ENCODE peak calls at places on chromosomes 5 and 9, in ten cellular contexts. Q is SW 1271, E is HCT116, T is Caki2, A is Calu3, J is mesendoderm, W is NCI-H345, H is epithelial cell of esophagus, G is MCF 10A, Z is ovary. L is an unnamed sample.

GRCh38 chr5:124932791-124933600 is 186.6 kb upstream of the ZNF608 start:
- DNase-seq in Q (no peak), E (no peak), T (peak), A (no peak), J (no peak), W (no peak), H (no peak), G (peak), Z (no peak), L (no peak)

GRCh38 chr5:41787257-41787656 is 83.0 kb downstream of the OXCT1 start:
- DNase-seq in Q (no peak), E (no peak), T (no peak), A (no peak), J (peak), W (no peak), H (no peak), G (no peak), Z (no peak), L (no peak)

GRCh38 chr5:93252165-93252564 is 328.9 kb downstream of the NR2F1-AS1 start:
- DNase-seq in Q (peak), E (peak), T (no peak), A (peak), J (peak), W (no peak), H (no peak), G (no peak), Z (no peak), L (no peak)

GRCh38 chr5:5531371-5531770 is 108.9 kb downstream of the ICE1 start:
- DNase-seq in Q (no peak), E (no peak), T (no peak), A (no peak), J (no peak), W (no peak), H (no peak), G (no peak), Z (no peak), L (no peak)

GRCh38 chr5:162209005-162209605 is 141.5 kb downstream of the GABRG2 start:
- DNase-seq in Q (peak), E (peak), T (peak), A (no peak), J (peak), W (no peak), H (peak), G (peak), Z (no peak), L (no peak)

GRCh38 chr5:72525816-72526215 is 18.6 kb upstream of the ZNF366 start:
- DNase-seq in Q (no peak), E (no peak), T (no peak), A (no peak), J (peak), W (no peak), H (peak), G (peak), Z (no peak), L (no peak)

GRCh38 chr5:79695501-79695900 is 5.9 kb downstream of the CMYA5 start:
- DNase-seq in Q (no peak), E (no peak), T (no peak), A (no peak), J (no peak), W (no peak), H (no peak), G (no peak), Z (no peak), L (no peak)

GRCh38 chr5:95331358-95331757 is 46.5 kb upstream of the MCTP1 start:
- DNase-seq in Q (no peak), E (no peak), T (no peak), A (no peak), J (no peak), W (no peak), H (peak), G (peak), Z (no peak), L (no peak)

GRCh38 chr9:125701351-125701750 is 5.7 kb downstream of the MAPKAP1 start:
- DNase-seq in Q (peak), E (no peak), T (peak), A (no peak), J (peak), W (no peak), H (peak), G (peak), Z (no peak), L (no peak)

GRCh38 chr5:38563624-38564023 is 7.2 kb upstream of the LIFR start:
- DNase-seq in Q (no peak), E (no peak), T (peak), A (no peak), J (no peak), W (no peak), H (no peak), G (no peak), Z (no peak), L (no peak)

GRCh38 chr5:140554454-140554853 is 2.8 kb downstream of the SRA1 start:
- DNase-seq in Q (no peak), E (no peak), T (no peak), A (no peak), J (no peak), W (no peak), H (peak), G (peak), Z (no peak), L (no peak)

GRCh38 chr9:76761448-76761847 is 2.8 kb upstream of the PCA3 start:
- DNase-seq in Q (peak), E (no peak), T (no peak), A (no peak), J (no peak), W (no peak), H (no peak), G (peak), Z (no peak), L (no peak)

GRCh38 chr5:158451203-158451982 is 592.4 kb upstream of the CLINT1 start:
- DNase-seq in Q (no peak), E (no peak), T (peak), A (no peak), J (peak), W (no peak), H (no peak), G (no peak), Z (no peak), L (no peak)

GRCh38 chr9:135908334-135909204 is 1.2 kb upstream of the CAMSAP1 start:
- DNase-seq in Q (no peak), E (no peak), T (peak), A (no peak), J (no peak), W (no peak), H (no peak), G (no peak), Z (peak), L (no peak)

GRCh38 chr9:120778758-120779157 is 14.5 kb downstream of the FBXW2 start:
- DNase-seq in Q (no peak), E (no peak), T (no peak), A (no peak), J (no peak), W (no peak), H (peak), G (no peak), Z (no peak), L (no peak)

GRCh38 chr5:94362857-94363256 is 255.5 kb downstream of the KIAA0825 start:
- DNase-seq in Q (no peak), E (no peak), T (no peak), A (no peak), J (no peak), W (no peak), H (peak), G (peak), Z (no peak), L (no peak)

GRCh38 chr5:65556718-65557117 is 6.2 kb downstream of the CENPK start:
- DNase-seq in Q (no peak), E (no peak), T (no peak), A (no peak), J (no peak), W (no peak), H (no peak), G (no peak), Z (no peak), L (no peak)

GRCh38 chr9:92489209-92489608 is 6.9 kb upstream of the ASPN start:
- DNase-seq in Q (no peak), E (no peak), T (no peak), A (no peak), J (no peak), W (no peak), H (peak), G (no peak), Z (no peak), L (no peak)

GRCh38 chr5:157266286-157267007 is 524 bp downstream of the CYFIP2 start:
- DNase-seq in Q (peak), E (no peak), T (peak), A (peak), J (peak), W (peak), H (no peak), G (no peak), Z (no peak), L (peak)

GRCh38 chr9:107423540-107423939 is 66.0 kb downstream of the KLF4 start:
- DNase-seq in Q (no peak), E (no peak), T (no peak), A (no peak), J (no peak), W (no peak), H (no peak), G (no peak), Z (no peak), L (no peak)

L was measured in effector memory CD4-positive, alpha-beta T cell.